ENCODE peak calls at places on chromosomes 11 and 22, in nine cellular contexts. S is right cardiac atrium; R is colonic mucosa; E is CD8-positive, alpha-beta T cell; D is neuronal stem cell; B is adrenal gland; H is cardiac muscle cell; W is thyroid gland; C is endothelial cell of umbilical vein. F is an unnamed sample.
A peak's percentile ranks its signal among the peaks of the same experiment; 100 is the strongest.

GRCh38 chr11:20372081-20372480 is 8.6 kb downstream of the HTATIP2 start:
- DNase-seq in S (no peak), R (no peak), E (no peak), D (no peak), B (no peak), H (peak; percentile 41), W (no peak), C (no peak), F (peak; percentile 33)

GRCh38 chr22:50627452-50627913 is 469 bp downstream of the ARSA start:
- DNase-seq in S (peak; percentile 79), R (peak; percentile 42), E (no peak), D (no peak), B (no peak), H (peak; percentile 40), W (peak; percentile 29), C (no peak), F (no peak)

GRCh38 chr11:73259406-73260126 is 12.6 kb upstream of the P2RY6 start:
- DNase-seq in S (no peak), R (no peak), E (no peak), D (no peak), B (no peak), H (no peak), W (no peak), C (no peak), F (no peak)

GRCh38 chr11:8365542-8365941 is 101.9 kb upstream of the LMO1 start:
- DNase-seq in S (no peak), R (no peak), E (no peak), D (no peak), B (no peak), H (no peak), W (no peak), C (no peak), F (peak; percentile 40)

GRCh38 chr11:81869337-81870065 is 864.2 kb downstream of the FAM181B start:
- DNase-seq in S (no peak), R (peak; percentile 30), E (peak; percentile 58), D (no peak), B (no peak), H (no peak), W (no peak), C (no peak), F (no peak)

GRCh38 chr22:48897638-48897954 is 930.1 kb downstream of the BRD1 start:
- DNase-seq in S (no peak), R (peak; percentile 13), E (no peak), D (no peak), B (no peak), H (no peak), W (no peak), C (no peak), F (no peak)

GRCh38 chr11:75320643-75321042 is 30.8 kb downstream of the ARRB1 start:
- DNase-seq in S (peak; percentile 5), R (no peak), E (no peak), D (no peak), B (no peak), H (no peak), W (no peak), C (peak; percentile 8), F (no peak)

GRCh38 chr11:117604349-117604995 is 192.5 kb downstream of the DSCAML1 start:
- DNase-seq in S (peak; percentile 46), R (no peak), E (no peak), D (no peak), B (no peak), H (no peak), W (no peak), C (no peak), F (no peak)

GRCh38 chr11:120137187-120137610 is 714 bp downstream of the TRIM29 start:
- DNase-seq in S (no peak), R (peak; percentile 16), E (no peak), D (no peak), B (no peak), H (no peak), W (no peak), C (no peak), F (no peak)

GRCh38 chr22:40101417-40102101 is 76.2 kb upstream of the TNRC6B start:
- DNase-seq in S (no peak), R (no peak), E (no peak), D (peak; percentile 71), B (no peak), H (no peak), W (no peak), C (no peak), F (no peak)

GRCh38 chr22:43399980-43400358 is 11.8 kb upstream of the MPPED1 start:
- DNase-seq in S (no peak), R (no peak), E (no peak), D (no peak), B (no peak), H (no peak), W (no peak), C (no peak), F (no peak)

GRCh38 chr11:122804161-122804560 is 34.1 kb upstream of the CRTAM start:
- DNase-seq in S (no peak), R (no peak), E (no peak), D (no peak), B (no peak), H (no peak), W (no peak), C (no peak), F (no peak)

GRCh38 chr11:5210376-5210885 is 9.9 kb upstream of the OR51V1 start:
- DNase-seq in S (no peak), R (no peak), E (no peak), D (no peak), B (no peak), H (no peak), W (no peak), C (no peak), F (no peak)

GRCh38 chr22:50705219-50705691 is 32.6 kb downstream of the SHANK3 start:
- DNase-seq in S (peak; percentile 82), R (no peak), E (no peak), D (peak; percentile 93), B (peak; percentile 62), H (peak; percentile 93), W (peak; percentile 85), C (peak; percentile 52), F (peak; percentile 85)

DNA sequence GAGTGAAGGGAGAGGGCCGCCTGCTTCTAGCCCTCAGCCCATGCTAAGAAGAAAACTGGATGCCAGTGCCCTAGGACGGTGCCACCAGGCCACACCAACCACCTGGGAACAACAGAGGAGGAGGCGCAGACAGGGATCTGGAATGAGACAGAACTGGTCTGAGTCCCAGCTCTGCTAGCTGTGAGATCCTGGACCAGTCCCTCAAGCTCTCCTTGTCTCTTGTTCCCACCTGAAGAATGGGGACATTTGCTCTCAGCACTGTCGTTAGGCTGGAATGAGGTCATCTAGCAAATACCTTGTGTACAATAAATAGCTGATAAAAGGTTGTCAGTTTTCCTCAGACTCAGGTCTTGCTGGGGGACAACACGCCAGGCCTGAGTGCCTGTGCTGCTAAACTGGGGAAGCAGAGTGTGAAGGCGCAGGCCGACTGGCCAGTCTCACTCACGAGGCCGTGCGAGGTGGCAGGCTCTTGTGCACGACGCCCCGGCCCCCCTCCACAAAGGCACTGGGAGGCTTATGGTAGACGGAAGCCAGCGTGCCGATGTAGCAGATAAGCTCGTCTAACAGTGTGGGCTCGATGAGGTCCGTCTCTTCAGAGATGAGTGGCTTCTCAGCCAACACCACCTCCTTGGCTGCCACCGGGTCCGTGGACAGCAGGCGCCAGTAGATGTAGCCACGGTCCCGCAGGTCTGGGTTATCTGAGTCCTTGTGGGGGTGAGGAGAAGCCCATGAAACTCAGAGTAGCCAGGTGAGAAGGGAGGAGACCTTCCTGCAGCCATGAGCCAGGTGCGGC is 25.8 kb upstream of the RASL10A start:
- DNase-seq in S (peak; percentile 82), R (no peak), E (no peak), D (no peak), B (no peak), H (no peak), W (no peak), C (no peak), F (no peak)
- H3K4me1 ChIP-seq in S (peaks cover 4% of the 10 kb centered on the region), R (no peaks in the 10 kb centered on the region), E (no peaks in the 10 kb centered on the region), D (no peaks in the 10 kb centered on the region), B (no peaks in the 10 kb centered on the region), H (peaks cover 30% of the 10 kb centered on the region), W (peaks cover 20% of the 10 kb centered on the region), C (no peaks in the 10 kb centered on the region), F (peaks cover 25% of the 10 kb centered on the region)

DNA sequence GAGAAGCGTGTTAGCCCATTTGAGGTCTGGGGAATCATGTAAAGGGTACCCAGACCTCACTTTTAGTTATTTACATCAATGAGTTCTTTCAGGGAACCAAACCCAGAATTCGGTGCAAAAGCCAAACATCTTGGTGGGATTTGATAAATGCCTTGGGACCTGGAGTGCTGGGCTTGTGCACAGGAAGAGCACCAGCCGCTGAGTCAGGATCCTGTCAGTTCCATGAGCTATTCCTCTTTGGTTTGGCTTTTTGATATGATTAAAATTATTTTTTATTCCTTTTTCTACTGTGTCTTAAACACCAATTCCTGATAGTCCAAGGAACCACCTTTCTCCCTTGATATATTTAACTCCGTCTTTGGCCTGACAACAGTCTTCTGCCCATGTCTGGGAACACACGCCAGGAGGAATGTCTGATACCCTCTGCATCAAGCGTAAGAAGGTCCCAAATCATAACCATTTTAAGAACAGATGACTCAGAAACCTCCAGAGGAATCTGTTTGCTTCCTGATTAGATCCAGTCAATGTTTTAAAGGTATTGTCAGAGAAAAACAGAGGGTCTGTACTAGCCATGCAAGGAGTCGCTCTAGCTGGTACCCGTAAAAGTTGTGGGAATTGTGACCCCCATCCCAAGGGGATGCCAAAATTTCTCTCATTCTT is 65.2 kb downstream of the ALX4 start:
- DNase-seq in S (no peak), R (no peak), E (no peak), D (no peak), B (no peak), H (no peak), W (no peak), C (peak; percentile 28), F (no peak)
- H3K4me1 ChIP-seq in S (peaks cover 22% of the 10 kb centered on the region), R (no peaks in the 10 kb centered on the region), E (no peaks in the 10 kb centered on the region), D (peaks cover 13% of the 10 kb centered on the region), B (no peaks in the 10 kb centered on the region), H (peaks cover 42% of the 10 kb centered on the region), W (peaks cover 32% of the 10 kb centered on the region), C (peaks cover 22% of the 10 kb centered on the region), F (peaks cover 74% of the 10 kb centered on the region)

DNA sequence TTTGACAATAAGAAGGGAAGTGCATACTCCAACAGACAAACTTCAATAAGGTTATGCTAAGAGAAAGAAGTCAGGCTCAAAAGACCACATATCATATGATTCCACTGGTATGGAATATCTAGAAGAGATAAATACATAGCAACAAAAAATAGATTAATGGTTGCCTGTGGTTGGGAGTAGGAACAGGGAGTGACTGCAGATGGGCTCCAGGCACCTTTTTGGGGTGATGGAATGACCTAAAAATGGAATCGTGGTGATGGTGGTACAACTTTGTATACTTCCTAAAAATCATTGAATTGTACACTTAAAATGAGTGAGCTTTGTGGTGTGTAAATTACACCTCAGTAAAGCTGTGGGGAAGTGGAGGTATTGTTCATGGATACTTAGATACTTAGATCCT is 29.0 kb upstream of the RAG2 start:
- DNase-seq in S (no peak), R (no peak), E (no peak), D (no peak), B (no peak), H (no peak), W (no peak), C (no peak), F (no peak)
- H3K4me1 ChIP-seq in S (no peaks in the 10 kb centered on the region), R (no peaks in the 10 kb centered on the region), E (no peaks in the 10 kb centered on the region), D (peaks cover 8% of the 10 kb centered on the region), B (no peaks in the 10 kb centered on the region), H (no peaks in the 10 kb centered on the region), W (peaks cover 38% of the 10 kb centered on the region), C (no peaks in the 10 kb centered on the region), F (peaks cover 30% of the 10 kb centered on the region)

DNA sequence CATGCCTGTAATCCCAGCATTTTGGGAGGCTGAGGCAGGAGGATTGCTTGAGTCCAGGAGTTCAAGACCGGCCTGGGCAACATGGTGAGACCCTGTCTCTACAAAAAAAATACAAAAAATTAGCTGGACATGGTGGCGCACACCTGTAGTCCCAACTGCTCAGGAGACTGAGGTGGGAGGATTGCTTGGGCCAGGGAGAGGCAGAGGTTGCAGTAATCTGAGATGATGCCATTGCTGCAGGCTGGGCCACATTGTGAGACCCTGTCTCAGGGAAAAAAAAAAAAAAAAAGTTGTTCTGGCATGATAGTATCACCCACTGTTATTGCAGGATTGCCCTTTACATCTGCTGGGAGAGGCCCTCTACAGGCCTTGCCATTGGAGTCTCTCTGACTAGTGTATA is 18.4 kb downstream of the ATXN10 start:
- DNase-seq in S (no peak), R (no peak), E (no peak), D (no peak), B (no peak), H (no peak), W (no peak), C (no peak), F (no peak)
- H3K4me1 ChIP-seq in S (peaks cover 7% of the 10 kb centered on the region), R (peaks cover 4% of the 10 kb centered on the region), E (no peaks in the 10 kb centered on the region), D (no peaks in the 10 kb centered on the region), B (peaks cover 24% of the 10 kb centered on the region), H (peaks cover 12% of the 10 kb centered on the region), W (peaks cover 25% of the 10 kb centered on the region), C (peaks cover 15% of the 10 kb centered on the region), F (no peaks in the 10 kb centered on the region)

F was measured in SJCRH30.